ENCODE peak calls at places on chromosomes 12 and 14, in ten cellular contexts. One of them, this sample, is unnamed.
A peak's percentile ranks its signal among the peaks of the same experiment; 100 is the strongest.

GRCh38 chr12:34395056-34396005 is 373.0 kb downstream of the ALG10 start:
- DNase-seq in IMR-90: no peak
- DNase-seq in left lung: peak; percentile 7
- DNase-seq in ascending aorta: peak; percentile 7
- DNase-seq in GM23248: no peak
- DNase-seq in GM23338: no peak
- DNase-seq in neuronal stem cell: no peak
- DNase-seq in tibial nerve: no peak
- DNase-seq in endothelial cell of umbilical vein: no peak
- DNase-seq in psoas muscle: peak; percentile 26
- DNase-seq in this sample: no peak

GRCh38 chr12:120416490-120417216 is 21.3 kb upstream of the COX6A1 start:
- DNase-seq in IMR-90: no peak
- DNase-seq in left lung: no peak
- DNase-seq in ascending aorta: no peak
- DNase-seq in GM23248: no peak
- DNase-seq in GM23338: no peak
- DNase-seq in neuronal stem cell: no peak
- DNase-seq in tibial nerve: no peak
- DNase-seq in endothelial cell of umbilical vein: no peak
- DNase-seq in psoas muscle: no peak
- DNase-seq in this sample: no peak

GRCh38 chr12:131511391-131511802 is 199.5 kb upstream of the SFSWAP start:
- DNase-seq in IMR-90: no peak
- DNase-seq in left lung: no peak
- DNase-seq in ascending aorta: no peak
- DNase-seq in GM23248: peak; percentile 70
- DNase-seq in GM23338: peak; percentile 34
- DNase-seq in neuronal stem cell: no peak
- DNase-seq in tibial nerve: no peak
- DNase-seq in endothelial cell of umbilical vein: peak; percentile 12
- DNase-seq in psoas muscle: no peak
- DNase-seq in this sample: no peak

GRCh38 chr12:70831538-70831937 is 89.0 kb downstream of the PTPRR start:
- DNase-seq in IMR-90: peak; percentile 4
- DNase-seq in left lung: no peak
- DNase-seq in ascending aorta: no peak
- DNase-seq in GM23248: peak; percentile 45
- DNase-seq in GM23338: no peak
- DNase-seq in neuronal stem cell: no peak
- DNase-seq in tibial nerve: no peak
- DNase-seq in endothelial cell of umbilical vein: no peak
- DNase-seq in psoas muscle: no peak
- DNase-seq in this sample: no peak

GRCh38 chr14:90649557-90650135 is 166.6 kb downstream of the TTC7B start:
- DNase-seq in IMR-90: no peak
- DNase-seq in left lung: no peak
- DNase-seq in ascending aorta: no peak
- DNase-seq in GM23248: no peak
- DNase-seq in GM23338: no peak
- DNase-seq in neuronal stem cell: no peak
- DNase-seq in tibial nerve: no peak
- DNase-seq in endothelial cell of umbilical vein: no peak
- DNase-seq in psoas muscle: no peak
- DNase-seq in this sample: no peak

GRCh38 chr14:73503648-73504047 is 12.9 kb downstream of the RIOX1 start:
- DNase-seq in IMR-90: peak; percentile 76
- DNase-seq in left lung: no peak
- DNase-seq in ascending aorta: no peak
- DNase-seq in GM23248: peak; percentile 59
- DNase-seq in GM23338: no peak
- DNase-seq in neuronal stem cell: no peak
- DNase-seq in tibial nerve: no peak
- DNase-seq in endothelial cell of umbilical vein: no peak
- DNase-seq in psoas muscle: no peak
- DNase-seq in this sample: no peak

GRCh38 chr14:98704441-98704840 is 567.6 kb downstream of the BCL11B start:
- DNase-seq in IMR-90: no peak
- DNase-seq in left lung: no peak
- DNase-seq in ascending aorta: no peak
- DNase-seq in GM23248: no peak
- DNase-seq in GM23338: no peak
- DNase-seq in neuronal stem cell: no peak
- DNase-seq in tibial nerve: no peak
- DNase-seq in endothelial cell of umbilical vein: no peak
- DNase-seq in psoas muscle: no peak
- DNase-seq in this sample: no peak

GRCh38 chr12:103799504-103800251 is 41.4 kb downstream of the NT5DC3 start:
- DNase-seq in IMR-90: peak; percentile 68
- DNase-seq in left lung: peak; percentile 45
- DNase-seq in ascending aorta: no peak
- DNase-seq in GM23248: peak; percentile 50
- DNase-seq in GM23338: peak; percentile 19
- DNase-seq in neuronal stem cell: no peak
- DNase-seq in tibial nerve: no peak
- DNase-seq in endothelial cell of umbilical vein: no peak
- DNase-seq in psoas muscle: no peak
- DNase-seq in this sample: no peak

GRCh38 chr12:107441906-107442305 is 243.7 kb upstream of the PWP1 start:
- DNase-seq in IMR-90: peak; percentile 46
- DNase-seq in left lung: no peak
- DNase-seq in ascending aorta: no peak
- DNase-seq in GM23248: peak; percentile 62
- DNase-seq in GM23338: no peak
- DNase-seq in neuronal stem cell: no peak
- DNase-seq in tibial nerve: no peak
- DNase-seq in endothelial cell of umbilical vein: no peak
- DNase-seq in psoas muscle: no peak
- DNase-seq in this sample: no peak

GRCh38 chr12:1474059-1474537 is 120.3 kb downstream of the FBXL14 start:
- DNase-seq in IMR-90: peak; percentile 99
- DNase-seq in left lung: no peak
- DNase-seq in ascending aorta: no peak
- DNase-seq in GM23248: peak; percentile 97
- DNase-seq in GM23338: peak; percentile 27
- DNase-seq in neuronal stem cell: peak; percentile 21
- DNase-seq in tibial nerve: no peak
- DNase-seq in endothelial cell of umbilical vein: peak; percentile 87
- DNase-seq in psoas muscle: no peak
- DNase-seq in this sample: peak; percentile 69

GRCh38 chr12:115452751-115453281 is 768.8 kb upstream of the TBX3 start:
- DNase-seq in IMR-90: no peak
- DNase-seq in left lung: no peak
- DNase-seq in ascending aorta: no peak
- DNase-seq in GM23248: no peak
- DNase-seq in GM23338: peak; percentile 48
- DNase-seq in neuronal stem cell: no peak
- DNase-seq in tibial nerve: no peak
- DNase-seq in endothelial cell of umbilical vein: no peak
- DNase-seq in psoas muscle: no peak
- DNase-seq in this sample: no peak

GRCh38 chr12:104680506-104680905 is 223.8 kb downstream of the CHST11 start:
- DNase-seq in IMR-90: no peak
- DNase-seq in left lung: no peak
- DNase-seq in ascending aorta: no peak
- DNase-seq in GM23248: no peak
- DNase-seq in GM23338: no peak
- DNase-seq in neuronal stem cell: no peak
- DNase-seq in tibial nerve: no peak
- DNase-seq in endothelial cell of umbilical vein: no peak
- DNase-seq in psoas muscle: no peak
- DNase-seq in this sample: no peak

GRCh38 chr14:104169005-104169764 is 30.8 kb downstream of the KIF26A start:
- DNase-seq in IMR-90: no peak
- DNase-seq in left lung: no peak
- DNase-seq in ascending aorta: no peak
- DNase-seq in GM23248: no peak
- DNase-seq in GM23338: no peak
- DNase-seq in neuronal stem cell: no peak
- DNase-seq in tibial nerve: no peak
- DNase-seq in endothelial cell of umbilical vein: no peak
- DNase-seq in psoas muscle: no peak
- DNase-seq in this sample: peak; percentile 4
- H3K4me3 ChIP-seq in IMR-90: no peak overlapping the region
- H3K4me3 ChIP-seq in left lung: no peak overlapping the region
- H3K4me3 ChIP-seq in ascending aorta: no peak overlapping the region
- H3K4me3 ChIP-seq in GM23248: no peak overlapping the region
- H3K4me3 ChIP-seq in GM23338: peak overlapping the region; percentile 24
- H3K4me3 ChIP-seq in neuronal stem cell: no peak overlapping the region
- H3K4me3 ChIP-seq in tibial nerve: no peak overlapping the region
- H3K4me3 ChIP-seq in endothelial cell of umbilical vein: no peak overlapping the region
- H3K4me3 ChIP-seq in psoas muscle: no peak overlapping the region
- H3K4me3 ChIP-seq in this sample: no peak overlapping the region

DNA sequence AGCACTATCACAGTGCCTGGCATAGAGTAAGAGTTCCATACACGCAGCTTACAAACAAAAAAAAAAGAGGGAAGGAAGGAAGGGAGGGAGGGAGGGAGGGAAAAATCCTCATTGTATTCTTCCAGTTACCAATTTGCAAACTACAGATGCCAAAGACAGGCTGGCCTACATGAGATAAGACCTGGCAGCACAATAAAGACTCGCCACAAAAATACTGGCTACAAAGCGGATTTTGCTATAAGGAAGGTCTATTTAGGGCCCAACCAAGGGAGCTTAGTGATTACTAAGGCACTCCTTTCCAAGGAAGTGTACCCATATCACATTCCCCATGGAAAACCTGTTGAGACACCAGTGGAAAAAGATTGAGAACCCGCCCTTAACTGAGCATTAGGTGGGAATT is 50.3 kb downstream of the PHLDA1 start:
- DNase-seq in IMR-90: no peak
- DNase-seq in left lung: no peak
- DNase-seq in ascending aorta: no peak
- DNase-seq in GM23248: no peak
- DNase-seq in GM23338: no peak
- DNase-seq in neuronal stem cell: no peak
- DNase-seq in tibial nerve: no peak
- DNase-seq in endothelial cell of umbilical vein: peak; percentile 86
- DNase-seq in psoas muscle: no peak
- DNase-seq in this sample: no peak
- H3K4me1 ChIP-seq in IMR-90: peaks cover 25% of the 10 kb centered on the region
- H3K4me1 ChIP-seq in left lung: peaks cover 14% of the 10 kb centered on the region
- H3K4me1 ChIP-seq in ascending aorta: peaks cover 13% of the 10 kb centered on the region
- H3K4me1 ChIP-seq in GM23248: peaks cover 34% of the 10 kb centered on the region
- H3K4me1 ChIP-seq in GM23338: peaks cover 24% of the 10 kb centered on the region
- H3K4me1 ChIP-seq in neuronal stem cell: peaks cover 19% of the 10 kb centered on the region
- H3K4me1 ChIP-seq in tibial nerve: peaks cover 35% of the 10 kb centered on the region
- H3K4me1 ChIP-seq in endothelial cell of umbilical vein: peaks cover 44% of the 10 kb centered on the region
- H3K4me1 ChIP-seq in psoas muscle: peaks cover 7% of the 10 kb centered on the region
- H3K4me1 ChIP-seq in this sample: no peaks in the 10 kb centered on the region

DNA sequence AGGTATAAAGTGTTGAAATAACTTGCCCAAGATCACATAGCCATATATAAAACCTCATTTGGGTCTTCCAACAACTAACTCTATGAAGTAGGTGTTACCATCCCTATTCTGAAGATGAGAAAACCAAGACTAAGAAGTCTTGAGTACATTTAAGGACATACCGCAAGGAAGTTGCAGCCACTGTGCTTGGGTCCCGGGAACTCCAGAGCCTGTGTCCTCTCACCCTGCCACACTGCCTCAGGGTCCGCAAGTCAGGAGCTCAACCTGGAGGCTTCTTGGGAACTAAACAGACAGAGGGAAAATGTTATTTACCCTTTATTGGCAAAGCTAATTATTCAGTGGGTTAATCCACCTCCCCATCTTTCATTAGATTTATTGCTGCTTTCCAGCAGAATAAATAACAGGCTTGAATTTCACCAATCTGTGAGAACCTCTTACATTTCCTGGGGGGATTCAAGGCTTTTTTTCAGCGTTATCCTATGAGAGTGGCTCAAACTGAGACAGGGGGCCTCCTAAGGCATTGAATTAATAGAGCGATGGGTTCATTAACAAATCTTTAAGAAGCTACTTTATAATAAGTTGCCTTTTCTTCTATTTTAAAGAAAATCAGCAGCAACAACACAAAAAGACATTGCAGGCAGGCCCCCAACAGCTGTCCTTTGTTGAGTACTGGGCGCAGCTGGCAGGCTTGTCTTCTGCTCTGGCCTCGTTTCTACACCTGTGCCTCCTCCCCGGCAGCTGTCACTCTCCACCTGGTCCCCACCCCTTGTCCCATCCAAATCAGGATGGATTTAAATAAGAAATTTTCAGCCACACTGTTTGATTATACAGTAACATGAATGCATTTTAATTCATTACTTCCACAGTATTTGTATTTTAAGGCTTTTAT is 25.3 kb downstream of the PHLDA1 start:
- DNase-seq in IMR-90: no peak
- DNase-seq in left lung: no peak
- DNase-seq in ascending aorta: no peak
- DNase-seq in GM23248: no peak
- DNase-seq in GM23338: no peak
- DNase-seq in neuronal stem cell: no peak
- DNase-seq in tibial nerve: no peak
- DNase-seq in endothelial cell of umbilical vein: no peak
- DNase-seq in psoas muscle: no peak
- DNase-seq in this sample: no peak
- H3K36me3 ChIP-seq in IMR-90: no peaks in the 10 kb centered on the region
- H3K36me3 ChIP-seq in left lung: no peaks in the 10 kb centered on the region
- H3K36me3 ChIP-seq in ascending aorta: no peaks in the 10 kb centered on the region
- H3K36me3 ChIP-seq in GM23248: no peaks in the 10 kb centered on the region
- H3K36me3 ChIP-seq in GM23338: no peaks in the 10 kb centered on the region
- H3K36me3 ChIP-seq in neuronal stem cell: no peaks in the 10 kb centered on the region
- H3K36me3 ChIP-seq in tibial nerve: no peaks in the 10 kb centered on the region
- H3K36me3 ChIP-seq in endothelial cell of umbilical vein: no peaks in the 10 kb centered on the region
- H3K36me3 ChIP-seq in psoas muscle: no peaks in the 10 kb centered on the region
- H3K36me3 ChIP-seq in this sample: no peaks in the 10 kb centered on the region

DNA sequence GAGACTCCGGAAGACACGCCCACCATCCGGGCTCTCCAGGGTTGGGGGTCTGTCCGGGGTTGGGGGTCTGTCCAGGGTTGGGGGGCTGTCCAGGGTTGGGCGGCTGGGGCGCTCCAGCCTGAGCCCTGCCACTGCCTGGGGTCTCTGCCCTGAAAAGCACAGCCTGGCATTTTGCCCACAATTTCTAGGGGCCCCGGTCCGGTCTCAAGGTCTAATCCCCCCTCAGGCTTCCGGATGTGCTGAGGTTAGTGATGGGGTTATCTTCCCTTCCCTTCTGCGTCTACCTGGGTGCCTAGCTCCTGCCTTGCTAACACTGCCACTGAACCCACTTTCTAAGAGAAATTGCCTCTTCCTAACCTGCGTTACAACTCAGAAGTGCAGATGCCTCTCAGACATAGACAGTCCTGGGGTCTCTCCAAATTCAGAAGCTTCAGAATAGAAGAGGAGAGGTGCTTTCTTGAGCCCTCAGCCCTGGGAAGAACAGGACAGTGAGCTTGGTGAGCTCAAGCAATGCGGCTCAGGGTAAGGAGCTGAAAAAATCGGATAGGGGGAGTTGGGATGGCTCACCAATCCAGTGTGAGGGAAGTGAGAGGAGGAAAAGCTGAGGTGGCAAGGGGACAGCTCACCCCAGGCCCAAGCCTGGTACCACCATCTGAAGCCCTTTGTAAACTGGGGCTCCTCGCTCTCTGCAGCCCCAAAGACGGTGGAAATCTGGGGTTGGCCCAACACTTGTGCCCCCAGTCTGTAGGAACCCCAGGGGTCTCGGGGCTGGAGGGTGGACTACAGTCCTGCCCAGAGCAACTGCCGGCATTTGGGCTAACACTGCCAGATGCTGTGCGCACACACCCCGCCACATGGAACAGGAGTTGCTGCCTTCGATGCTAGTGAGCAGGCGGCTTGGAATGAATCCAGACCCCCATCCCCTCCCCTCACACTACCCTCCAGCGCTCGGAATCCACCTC is 5.6 kb downstream of the LHX5 start:
- DNase-seq in IMR-90: no peak
- DNase-seq in left lung: no peak
- DNase-seq in ascending aorta: no peak
- DNase-seq in GM23248: no peak
- DNase-seq in GM23338: peak; percentile 59
- DNase-seq in neuronal stem cell: peak; percentile 21
- DNase-seq in tibial nerve: no peak
- DNase-seq in endothelial cell of umbilical vein: no peak
- DNase-seq in psoas muscle: no peak
- DNase-seq in this sample: no peak
- H3K4me3 ChIP-seq in IMR-90: no peak overlapping the region
- H3K4me3 ChIP-seq in left lung: no peak overlapping the region
- H3K4me3 ChIP-seq in ascending aorta: peak overlapping the region; percentile 50
- H3K4me3 ChIP-seq in GM23248: no peak overlapping the region
- H3K4me3 ChIP-seq in GM23338: peak overlapping the region; percentile 58
- H3K4me3 ChIP-seq in neuronal stem cell: peak overlapping the region; percentile 64
- H3K4me3 ChIP-seq in tibial nerve: no peak overlapping the region
- H3K4me3 ChIP-seq in endothelial cell of umbilical vein: no peak overlapping the region
- H3K4me3 ChIP-seq in psoas muscle: no peak overlapping the region
- H3K4me3 ChIP-seq in this sample: no peak overlapping the region